ENCODE peak calls at places on chromosomes 1 and 21, in seven cellular contexts. X, W, V, D, L, Z and P are unnamed samples.

GRCh38 chr1:5680600-5680999 is 311.6 kb downstream of the NPHP4 start:
- DNase-seq in X (no peak), W (no peak), V (no peak), D (no peak), L (no peak), Z (no peak), P (no peak)

GRCh38 chr1:17040135-17040534 is 13.7 kb downstream of the SDHB start:
- DNase-seq in X (no peak), W (no peak), V (no peak), D (no peak), L (no peak), Z (no peak), P (no peak)

GRCh38 chr1:228284148-228284495 is 76.3 kb downstream of the OBSCN start:
- DNase-seq in X (no peak), W (no peak), V (no peak), D (no peak), L (no peak), Z (no peak), P (no peak)

GRCh38 chr1:110380667-110381283 is 10.1 kb downstream of the SLC16A4 start:
- DNase-seq in X (no peak), W (peak; percentile 94), V (no peak), D (peak; percentile 70), L (peak; percentile 94), Z (no peak), P (no peak)

GRCh38 chr1:114083186-114083585 is 70.5 kb downstream of the SYT6 start:
- DNase-seq in X (no peak), W (no peak), V (no peak), D (no peak), L (no peak), Z (no peak), P (no peak)

GRCh38 chr1:20633190-20634064 is at the start of gene PINK1:
- DNase-seq in X (no peak), W (peak; percentile 53), V (peak; percentile 90), D (no peak), L (peak; percentile 66), Z (peak; percentile 88), P (peak; percentile 88)

GRCh38 chr1:27005648-27006496 is 6.8 kb downstream of the TENT5B start:
- DNase-seq in X (no peak), W (no peak), V (no peak), D (no peak), L (peak; percentile 59), Z (no peak), P (no peak)

GRCh38 chr21:17513214-17514123 is 626 bp downstream of the CXADR start:
- DNase-seq in X (no peak), W (no peak), V (no peak), D (no peak), L (peak; percentile 29), Z (peak; percentile 58), P (peak; percentile 56)

GRCh38 chr1:62952596-62952995 is 168.7 kb downstream of the ATG4C start:
- DNase-seq in X (no peak), W (no peak), V (no peak), D (no peak), L (no peak), Z (no peak), P (no peak)

GRCh38 chr1:114002492-114003290 is 23.4 kb downstream of the OLFML3 start:
- DNase-seq in X (no peak), W (no peak), V (no peak), D (no peak), L (peak; percentile 46), Z (no peak), P (no peak)

GRCh38 chr1:218171302-218171893 is 113.7 kb upstream of the RRP15 start:
- DNase-seq in X (no peak), W (peak; percentile 49), V (peak; percentile 42), D (peak; percentile 2), L (peak; percentile 69), Z (no peak), P (peak; percentile 70)

GRCh38 chr1:55965981-55966461 is 613.3 kb downstream of the PLPP3 start:
- DNase-seq in X (peak; percentile 26), W (peak; percentile 65), V (no peak), D (peak; percentile 20), L (no peak), Z (no peak), P (no peak)

GRCh38 chr1:109793486-109794318 is 30.0 kb upstream of the EPS8L3 start:
- DNase-seq in X (peak; percentile 62), W (peak; percentile 81), V (peak; percentile 75), D (no peak), L (peak; percentile 62), Z (peak; percentile 80), P (peak; percentile 88)

GRCh38 chr21:36806103-36806502 is 107.2 kb downstream of the SIM2 start:
- DNase-seq in X (no peak), W (peak; percentile 60), V (peak; percentile 16), D (no peak), L (no peak), Z (no peak), P (no peak)

GRCh38 chr1:1374068-1374860 is 743 bp downstream of the AURKAIP1 start:
- DNase-seq in X (no peak), W (no peak), V (no peak), D (no peak), L (no peak), Z (no peak), P (no peak)

GRCh38 chr1:23558872-23559135 is 497 bp downstream of the ID3 start:
- DNase-seq in X (no peak), W (no peak), V (peak; percentile 46), D (no peak), L (no peak), Z (no peak), P (no peak)

GRCh38 chr1:223188618-223189356 is 45.7 kb upstream of the TLR5 start:
- DNase-seq in X (no peak), W (no peak), V (no peak), D (no peak), L (no peak), Z (no peak), P (no peak)

GRCh38 chr1:107091418-107091817 is 34.9 kb downstream of the PRMT6 start:
- DNase-seq in X (no peak), W (no peak), V (no peak), D (no peak), L (no peak), Z (no peak), P (no peak)

GRCh38 chr1:225114354-225114995 is 185.0 kb downstream of the DNAH14 start:
- DNase-seq in X (no peak), W (no peak), V (no peak), D (no peak), L (peak; percentile 27), Z (no peak), P (no peak)

GRCh38 chr1:16088996-16089395 is 15.5 kb upstream of the FAM131C start:
- DNase-seq in X (no peak), W (peak; percentile 86), V (peak; percentile 45), D (peak; percentile 34), L (peak; percentile 51), Z (no peak), P (no peak)

GRCh38 chr1:27102707-27103468 is 52.0 kb downstream of the SLC9A1 start:
- DNase-seq in X (no peak), W (peak; percentile 40), V (peak; percentile 85), D (no peak), L (peak; percentile 46), Z (peak; percentile 83), P (peak; percentile 39)

DNA sequence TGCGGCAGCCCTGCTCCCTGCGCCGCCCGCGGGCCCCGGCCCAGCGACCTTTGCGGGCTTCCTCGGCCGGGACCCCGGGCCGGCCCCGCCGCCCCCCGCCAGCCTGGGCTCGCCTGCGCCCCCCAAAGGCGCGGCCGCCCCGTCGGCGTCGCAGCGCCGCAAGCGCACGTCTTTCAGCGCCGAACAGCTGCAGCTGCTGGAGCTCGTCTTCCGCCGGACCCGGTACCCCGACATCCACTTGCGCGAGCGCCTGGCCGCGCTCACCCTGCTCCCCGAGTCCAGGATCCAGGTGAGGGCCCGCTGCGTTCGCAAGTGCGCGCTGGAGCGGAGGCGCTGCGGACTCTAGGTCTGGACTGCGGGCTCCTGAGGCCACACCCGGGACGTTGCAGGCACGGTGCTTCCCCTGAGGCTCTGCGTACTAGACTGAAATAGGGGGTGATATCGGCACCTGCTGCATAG is 351 bp downstream of the MIXL1 start:
- DNase-seq in X (no peak), W (no peak), V (peak; percentile 41), D (no peak), L (no peak), Z (peak; percentile 26), P (peak; percentile 55)
- H3K4me3 ChIP-seq in X (peak overlapping the region; percentile 45), W (peak overlapping the region; percentile 37), V (peak overlapping the region; percentile 37), D (peak overlapping the region; percentile 54), L (peak overlapping the region; percentile 38), Z (peak overlapping the region; percentile 35), P (peak overlapping the region; percentile 52)

DNA sequence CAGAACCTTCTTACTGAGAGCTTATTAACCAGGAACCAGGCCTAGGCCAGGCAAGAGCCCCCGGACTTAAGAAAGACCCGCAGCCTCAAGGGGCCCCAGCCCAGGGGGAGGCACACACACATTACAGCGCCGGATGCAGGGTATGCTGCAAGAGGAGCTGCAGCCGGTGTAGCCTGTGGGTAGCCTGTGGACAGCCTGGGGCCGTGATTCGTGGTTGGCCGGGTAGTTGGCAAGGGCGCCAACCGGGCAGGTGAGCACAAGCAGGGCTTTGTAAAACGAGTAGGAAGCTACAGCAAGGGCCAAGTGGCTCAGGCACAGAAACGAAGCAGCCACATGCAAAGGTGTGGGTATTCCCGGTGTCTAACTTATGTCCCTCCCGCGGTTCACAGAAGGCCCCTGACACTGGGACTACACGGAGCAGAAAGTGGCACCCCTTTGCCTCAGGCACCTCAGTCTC is 40.6 kb downstream of the KIAA1614 start:
- DNase-seq in X (no peak), W (no peak), V (no peak), D (no peak), L (no peak), Z (peak; percentile 35), P (no peak)
- H3K4me3 ChIP-seq in X (peak overlapping the region; percentile 49), W (no peak overlapping the region), V (no peak overlapping the region), D (peak overlapping the region; percentile 53), L (peak overlapping the region; percentile 39), Z (peak overlapping the region; percentile 67), P (no peak overlapping the region)

DNA sequence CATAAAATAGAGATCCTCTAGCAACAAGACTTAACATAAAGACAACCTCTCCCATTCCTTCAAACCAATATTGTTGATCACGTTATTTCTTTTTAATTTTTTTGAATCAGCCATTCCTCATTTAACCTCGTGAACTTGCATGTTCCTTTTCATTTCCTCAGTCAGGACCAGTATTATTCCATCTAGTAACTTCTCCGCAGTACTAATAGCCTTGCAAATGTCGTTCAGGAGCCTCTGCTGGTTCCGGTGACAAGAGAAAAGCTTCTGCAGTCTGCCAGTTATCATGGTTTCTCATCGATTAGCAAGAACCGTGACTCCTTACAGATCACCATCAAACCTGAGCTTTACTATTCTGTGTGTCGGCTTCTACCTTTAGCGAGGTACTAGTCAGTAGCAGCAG is 3.0 kb downstream of the APP start:
- DNase-seq in X (no peak), W (no peak), V (no peak), D (no peak), L (no peak), Z (no peak), P (no peak)
- H3K4me3 ChIP-seq in X (no peak overlapping the region), W (no peak overlapping the region), V (no peak overlapping the region), D (peak overlapping the region; percentile 1), L (no peak overlapping the region), Z (peak overlapping the region; percentile 90), P (peak overlapping the region; percentile 80)

DNA sequence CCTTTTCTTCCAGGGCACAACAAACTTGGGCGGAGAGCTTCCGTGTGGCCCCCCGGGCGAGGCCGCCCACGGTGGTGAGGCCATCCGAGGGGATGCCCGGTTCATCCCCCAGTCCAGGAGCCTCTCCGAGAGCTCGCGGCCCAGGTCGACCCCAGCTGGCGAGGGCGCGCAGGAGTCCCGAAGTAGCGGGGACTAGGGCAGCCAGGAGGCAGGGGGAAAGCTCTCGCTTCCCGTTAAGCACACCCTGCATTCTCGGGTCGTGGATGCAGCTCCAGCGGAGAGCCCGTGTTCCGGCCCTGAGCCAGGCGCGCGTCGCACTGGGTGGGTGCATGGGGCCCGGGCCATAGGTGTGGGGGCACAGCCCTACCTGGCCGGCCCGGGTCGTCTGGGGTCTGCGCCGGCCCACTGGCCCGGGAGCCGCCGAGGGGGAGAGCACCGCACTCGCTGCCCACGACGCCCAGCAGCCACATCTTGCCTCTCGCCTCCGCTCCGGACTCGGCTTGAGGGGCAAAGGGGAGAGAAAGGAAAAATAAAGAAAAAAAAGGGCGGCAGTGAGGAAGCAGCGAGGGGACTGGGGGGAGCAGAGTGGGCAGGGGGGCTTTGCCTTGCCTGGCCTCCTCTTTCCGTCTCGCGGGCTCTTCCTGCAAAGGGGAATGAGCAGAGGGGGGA is 1.8 kb downstream of the RNF220 start:
- DNase-seq in X (no peak), W (no peak), V (no peak), D (no peak), L (no peak), Z (no peak), P (peak; percentile 52)
- H3K4me3 ChIP-seq in X (no peak overlapping the region), W (no peak overlapping the region), V (no peak overlapping the region), D (no peak overlapping the region), L (no peak overlapping the region), Z (peak overlapping the region; percentile 43), P (peak overlapping the region; percentile 65)